ENCODE peak calls at places on chromosomes 13 and 19, in eight cellular contexts. X is mammary epithelial cell, D is SK-N-SH, U is IMR-90, Q is PC-3, R is fibroblast of lung, H is endodermal cell, C is H9. A is an unnamed sample.
A peak's percentile ranks its signal among the peaks of the same experiment; 100 is the strongest.

GRCh38 chr19:16946951-16947940 is 58.4 kb downstream of the F2RL3 start:
- DNase-seq in C (no peak), X (no peak), D (no peak), H (no peak), Q (no peak), U (no peak), R (no peak), A (no peak)

GRCh38 chr13:70960841-70961443 is 852.7 kb upstream of the KLHL1 start:
- DNase-seq in H (no peak), X (peak; percentile 5), R (peak; percentile 69), U (peak; percentile 13), Q (peak; percentile 51), D (peak; percentile 23), C (no peak), A (peak; percentile 50)

GRCh38 chr13:46598820-46599180 is 45.8 kb downstream of the LRCH1 start:
- DNase-seq in C (no peak), R (no peak), D (no peak), Q (no peak), U (no peak), X (no peak), H (no peak), A (no peak)

GRCh38 chr19:43447655-43448054 is 17.8 kb downstream of the LYPD3 start:
- DNase-seq in D (no peak), Q (no peak), C (no peak), R (no peak), X (no peak), U (no peak), H (no peak), A (no peak)

GRCh38 chr13:53250977-53251376 is 222.4 kb downstream of the OLFM4 start:
- DNase-seq in H (no peak), X (no peak), R (no peak), C (no peak), Q (no peak), U (no peak), D (no peak), A (no peak)

GRCh38 chr19:35759697-35760096 is 1.7 kb downstream of the PROSER3 start:
- DNase-seq in D (no peak), R (no peak), U (no peak), C (no peak), H (peak; percentile 37), X (no peak), Q (no peak), A (no peak)

GRCh38 chr19:45790942-45791341 is 1.7 kb downstream of the DMWD start:
- DNase-seq in D (no peak), C (no peak), Q (no peak), U (no peak), X (no peak), R (no peak), H (no peak), A (no peak)

GRCh38 chr13:103926118-103926517 is 859.9 kb upstream of the SLC10A2 start:
- DNase-seq in U (no peak), R (no peak), H (no peak), C (no peak), Q (no peak), D (no peak), X (no peak), A (no peak)

GRCh38 chr13:70964124-70964523 is 855.9 kb upstream of the KLHL1 start:
- DNase-seq in R (peak; percentile 17), D (no peak), C (no peak), X (no peak), H (no peak), Q (peak; percentile 25), U (no peak), A (no peak)

GRCh38 chr13:37869756-37870488 is at the start of gene TRPC4:
- DNase-seq in U (peak; percentile 59), H (peak; percentile 92), Q (peak; percentile 54), R (peak; percentile 61), D (peak; percentile 33), C (peak; percentile 84), X (peak; percentile 58), A (peak; percentile 80)

GRCh38 chr19:33064117-33064777 is 441 bp downstream of the RHPN2 start:
- DNase-seq in U (no peak), H (peak; percentile 89), X (no peak), D (peak; percentile 84), C (peak; percentile 75), R (no peak), Q (peak; percentile 29), A (peak; percentile 42)

GRCh38 chr19:3986260-3987041 is 1.2 kb upstream of the EEF2 start:
- DNase-seq in Q (peak; percentile 74), C (peak; percentile 81), D (peak; percentile 68), U (peak; percentile 73), X (peak; percentile 65), H (peak; percentile 81), R (peak; percentile 84), A (peak; percentile 88)

GRCh38 chr19:40691421-40692211 is 1.2 kb upstream of the NUMBL start:
- DNase-seq in C (peak; percentile 55), D (peak; percentile 46), R (peak; percentile 5), H (peak; percentile 65), Q (no peak), X (no peak), U (no peak), A (peak; percentile 9)

GRCh38 chr19:18591735-18592385 is 3.3 kb downstream of the REX1BD start:
- DNase-seq in U (no peak), H (no peak), C (no peak), X (no peak), D (peak; percentile 71), Q (no peak), R (no peak), A (no peak)

GRCh38 chr19:58277748-58278147 is 1.0 kb upstream of the ZNF8 start:
- DNase-seq in X (no peak), Q (no peak), R (peak; percentile 4), U (no peak), C (no peak), D (no peak), H (no peak), A (no peak)

GRCh38 chr19:3121396-3121795 is 14.4 kb upstream of the GNA15 start:
- DNase-seq in Q (no peak), X (no peak), D (no peak), H (no peak), R (no peak), C (no peak), U (no peak), A (no peak)

GRCh38 chr19:48004236-48004635 is 9.8 kb downstream of the ELSPBP1 start:
- DNase-seq in Q (no peak), X (no peak), U (no peak), H (no peak), D (no peak), R (no peak), C (no peak), A (no peak)

GRCh38 chr19:4909897-4910593 is 744 bp downstream of the UHRF1 start:
- DNase-seq in U (peak; percentile 79), R (peak; percentile 81), C (peak; percentile 90), Q (peak; percentile 95), X (peak; percentile 89), H (peak; percentile 96), D (peak; percentile 99), A (peak; percentile 92)

GRCh38 chr13:111115841-111116500 is 861 bp downstream of the ARHGEF7 start:
- DNase-seq in C (no peak), R (peak; percentile 86), Q (peak; percentile 42), U (peak; percentile 87), D (peak; percentile 80), H (peak; percentile 67), X (no peak), A (peak; percentile 94)

GRCh38 chr13:109494955-109495354 is 291.4 kb downstream of the IRS2 start:
- DNase-seq in C (no peak), U (peak; percentile 52), H (no peak), D (peak; percentile 72), X (no peak), R (peak; percentile 69), Q (peak; percentile 74), A (peak; percentile 58)

GRCh38 chr13:50365683-50366391 is 350.6 kb downstream of the KCNRG start:
- DNase-seq in D (no peak), R (no peak), C (no peak), X (peak; percentile 71), U (no peak), Q (peak; percentile 76), H (no peak), A (no peak)

DNA sequence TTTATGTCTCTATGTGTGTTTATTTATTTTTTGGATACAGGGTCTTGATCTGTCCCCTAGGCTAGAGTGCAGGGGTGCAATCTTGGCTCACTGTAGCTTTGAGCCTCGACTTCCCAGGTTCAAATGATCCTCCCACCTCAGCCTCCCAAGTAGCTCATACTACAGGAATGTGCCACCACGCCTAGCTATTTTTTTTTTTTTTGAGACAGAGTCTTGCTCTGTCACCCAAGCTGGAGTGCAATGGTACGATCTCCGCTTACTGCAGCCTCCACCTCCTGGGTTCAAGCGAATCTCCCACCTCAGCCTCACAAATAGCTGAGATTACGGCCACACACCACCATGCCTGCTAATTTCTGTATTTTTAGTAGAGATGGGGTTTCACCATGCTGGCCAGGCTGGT is 5.0 kb upstream of the ANGPTL4 start:
- DNase-seq in H (no peak), R (no peak), U (no peak), X (no peak), D (no peak), Q (no peak), C (no peak), A (no peak)
- H3K9ac ChIP-seq in H (no peak overlapping the region), R (no peak overlapping the region), U (no peak overlapping the region), X (no peak overlapping the region), D (no peak overlapping the region), Q (no peak overlapping the region), C (no peak overlapping the region), A (no peak overlapping the region)

DNA sequence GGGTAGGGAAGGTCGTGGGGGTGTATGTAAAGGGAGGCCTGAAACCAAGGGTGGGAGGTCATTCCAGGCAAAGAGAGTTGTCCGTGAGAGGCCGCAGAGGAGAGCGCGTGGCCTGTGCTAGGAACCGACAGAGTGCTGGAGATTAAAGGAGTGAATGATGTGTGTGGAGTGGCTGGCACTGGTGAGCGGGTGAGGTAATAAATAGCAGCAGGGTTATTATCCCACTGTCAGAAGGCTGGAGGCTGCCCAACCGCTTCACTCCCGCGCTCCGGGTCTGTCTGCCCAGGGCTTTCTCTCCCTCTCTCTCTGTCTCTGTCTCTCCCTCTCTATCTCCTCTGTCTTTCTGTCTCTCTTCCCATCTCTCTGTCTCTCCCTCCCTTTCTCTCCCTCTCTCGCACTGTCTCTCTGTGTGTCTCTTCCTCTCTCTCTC is 17.4 kb downstream of the ZNF579 start:
- DNase-seq in H (no peak), R (no peak), C (no peak), D (peak; percentile 46), X (no peak), Q (no peak), U (no peak), A (no peak)
- H3K9ac ChIP-seq in H (no peak overlapping the region), R (no peak overlapping the region), C (no peak overlapping the region), D (no peak overlapping the region), X (no peak overlapping the region), Q (no peak overlapping the region), U (no peak overlapping the region), A (no peak overlapping the region)

DNA sequence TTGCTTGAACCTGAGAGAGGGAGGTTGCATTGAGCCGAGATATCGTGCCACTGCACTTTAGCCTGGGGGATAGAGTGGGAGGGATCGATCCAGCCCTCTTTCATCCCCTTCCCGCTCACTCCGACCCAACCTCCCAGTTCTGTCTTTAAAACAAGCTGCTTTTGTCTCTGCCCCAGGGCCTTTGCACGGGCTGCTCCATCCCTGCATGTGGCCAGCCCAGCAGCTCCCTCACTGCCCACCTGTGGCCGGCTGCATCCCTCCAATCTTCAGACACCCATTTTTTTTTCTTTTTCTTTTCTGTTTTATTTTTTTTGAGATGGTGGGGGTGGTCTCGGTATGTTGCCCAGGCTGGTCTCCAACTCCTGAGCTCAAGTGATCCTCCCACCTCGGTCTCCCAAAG is 31.6 kb downstream of the EFNA2 start:
- DNase-seq in R (no peak), Q (no peak), U (no peak), C (no peak), H (no peak), D (no peak), X (no peak), A (no peak)
- H3K9ac ChIP-seq in R (no peak overlapping the region), Q (no peak overlapping the region), U (no peak overlapping the region), C (no peak overlapping the region), H (no peak overlapping the region), D (no peak overlapping the region), X (no peak overlapping the region), A (no peak overlapping the region)

GRCh38 chr13:114108894-114109293 is 23.5 kb downstream of the RASA3 start:
- DNase-seq in C (no peak), H (peak; percentile 28), D (no peak), R (no peak), X (no peak), U (no peak), Q (no peak), A (no peak)
- H3K9ac ChIP-seq in C (no peak overlapping the region), H (no peak overlapping the region), D (no peak overlapping the region), R (no peak overlapping the region), X (no peak overlapping the region), U (peak overlapping the region; percentile 21), Q (no peak overlapping the region), A (peak overlapping the region; percentile 36)

A was measured in mesenchymal stem cell.